ENCODE peak calls at places on chromosomes 12 and 14, in ten cellular contexts. One of them, this sample, is unnamed.

GRCh38 chr14:49598182-49598478 is 610 bp upstream of the LRR1 start:
- DNase-seq in non-pigmented ciliary epithelial cell: no peak
- DNase-seq in NCI-H1105 treated with DMSO at 0.1 percent for 48 hours: no peak
- DNase-seq in NCI-H1092 treated with DMSO at 0.1 percent for 48 hours: no peak
- DNase-seq in pons: no peak
- DNase-seq in anterior cingulate cortex: peak
- DNase-seq in AG08396: no peak
- DNase-seq in cerebellar nuclear complex: no peak
- DNase-seq in iris pigment epithelial cell: no peak
- DNase-seq in fibroblast of the conjunctiva: no peak
- DNase-seq in this sample: no peak

GRCh38 chr12:27635349-27635972 is 60.8 kb upstream of the REP15 start:
- DNase-seq in NCI-H1105 treated with DMSO at 0.1 percent for 48 hours: peak
- DNase-seq in cerebellar nuclear complex: no peak
- DNase-seq in AG08396: peak
- DNase-seq in non-pigmented ciliary epithelial cell: no peak
- DNase-seq in fibroblast of the conjunctiva: peak
- DNase-seq in iris pigment epithelial cell: peak
- DNase-seq in anterior cingulate cortex: no peak
- DNase-seq in NCI-H1092 treated with DMSO at 0.1 percent for 48 hours: peak
- DNase-seq in pons: peak
- DNase-seq in this sample: peak

GRCh38 chr14:64196668-64197411 is 97.3 kb downstream of the ESR2 start:
- DNase-seq in cerebellar nuclear complex: peak
- DNase-seq in NCI-H1092 treated with DMSO at 0.1 percent for 48 hours: peak
- DNase-seq in pons: peak
- DNase-seq in AG08396: peak
- DNase-seq in non-pigmented ciliary epithelial cell: no peak
- DNase-seq in fibroblast of the conjunctiva: no peak
- DNase-seq in anterior cingulate cortex: peak
- DNase-seq in NCI-H1105 treated with DMSO at 0.1 percent for 48 hours: peak
- DNase-seq in iris pigment epithelial cell: peak
- DNase-seq in this sample: peak

GRCh38 chr12:98532687-98533304 is 17.4 kb downstream of the TMPO start:
- DNase-seq in fibroblast of the conjunctiva: no peak
- DNase-seq in iris pigment epithelial cell: peak
- DNase-seq in pons: no peak
- DNase-seq in non-pigmented ciliary epithelial cell: peak
- DNase-seq in cerebellar nuclear complex: no peak
- DNase-seq in NCI-H1092 treated with DMSO at 0.1 percent for 48 hours: peak
- DNase-seq in AG08396: peak
- DNase-seq in NCI-H1105 treated with DMSO at 0.1 percent for 48 hours: peak
- DNase-seq in anterior cingulate cortex: no peak
- DNase-seq in this sample: peak

GRCh38 chr14:61379639-61380184 is 58.3 kb downstream of the PRKCH start:
- DNase-seq in NCI-H1105 treated with DMSO at 0.1 percent for 48 hours: no peak
- DNase-seq in fibroblast of the conjunctiva: no peak
- DNase-seq in NCI-H1092 treated with DMSO at 0.1 percent for 48 hours: no peak
- DNase-seq in non-pigmented ciliary epithelial cell: no peak
- DNase-seq in pons: no peak
- DNase-seq in AG08396: no peak
- DNase-seq in cerebellar nuclear complex: no peak
- DNase-seq in iris pigment epithelial cell: no peak
- DNase-seq in anterior cingulate cortex: no peak
- DNase-seq in this sample: no peak

GRCh38 chr12:118922405-118922804 is 58.9 kb upstream of the SRRM4 start:
- DNase-seq in pons: no peak
- DNase-seq in NCI-H1092 treated with DMSO at 0.1 percent for 48 hours: no peak
- DNase-seq in NCI-H1105 treated with DMSO at 0.1 percent for 48 hours: no peak
- DNase-seq in AG08396: no peak
- DNase-seq in fibroblast of the conjunctiva: no peak
- DNase-seq in non-pigmented ciliary epithelial cell: no peak
- DNase-seq in cerebellar nuclear complex: no peak
- DNase-seq in anterior cingulate cortex: no peak
- DNase-seq in iris pigment epithelial cell: no peak
- DNase-seq in this sample: no peak

GRCh38 chr12:21774358-21775129 is at the start of gene KCNJ8:
- DNase-seq in iris pigment epithelial cell: no peak
- DNase-seq in NCI-H1105 treated with DMSO at 0.1 percent for 48 hours: peak
- DNase-seq in AG08396: peak
- DNase-seq in anterior cingulate cortex: peak
- DNase-seq in pons: no peak
- DNase-seq in non-pigmented ciliary epithelial cell: no peak
- DNase-seq in fibroblast of the conjunctiva: no peak
- DNase-seq in cerebellar nuclear complex: no peak
- DNase-seq in NCI-H1092 treated with DMSO at 0.1 percent for 48 hours: no peak
- DNase-seq in this sample: peak

GRCh38 chr14:50734950-50735697 is 67.0 kb upstream of the SAV1 start:
- DNase-seq in anterior cingulate cortex: no peak
- DNase-seq in NCI-H1092 treated with DMSO at 0.1 percent for 48 hours: no peak
- DNase-seq in iris pigment epithelial cell: no peak
- DNase-seq in pons: no peak
- DNase-seq in NCI-H1105 treated with DMSO at 0.1 percent for 48 hours: peak
- DNase-seq in non-pigmented ciliary epithelial cell: no peak
- DNase-seq in AG08396: no peak
- DNase-seq in cerebellar nuclear complex: no peak
- DNase-seq in fibroblast of the conjunctiva: no peak
- DNase-seq in this sample: no peak

GRCh38 chr12:118302053-118302452 is 70.7 kb downstream of the TAOK3 start:
- DNase-seq in iris pigment epithelial cell: peak
- DNase-seq in fibroblast of the conjunctiva: no peak
- DNase-seq in cerebellar nuclear complex: no peak
- DNase-seq in NCI-H1105 treated with DMSO at 0.1 percent for 48 hours: no peak
- DNase-seq in AG08396: no peak
- DNase-seq in non-pigmented ciliary epithelial cell: no peak
- DNase-seq in pons: no peak
- DNase-seq in anterior cingulate cortex: no peak
- DNase-seq in NCI-H1092 treated with DMSO at 0.1 percent for 48 hours: no peak
- DNase-seq in this sample: peak

GRCh38 chr12:121795029-121795977 is 1.8 kb upstream of the RHOF start:
- DNase-seq in NCI-H1092 treated with DMSO at 0.1 percent for 48 hours: peak
- DNase-seq in pons: peak
- DNase-seq in NCI-H1105 treated with DMSO at 0.1 percent for 48 hours: peak
- DNase-seq in fibroblast of the conjunctiva: no peak
- DNase-seq in AG08396: peak
- DNase-seq in non-pigmented ciliary epithelial cell: no peak
- DNase-seq in cerebellar nuclear complex: peak
- DNase-seq in anterior cingulate cortex: peak
- DNase-seq in iris pigment epithelial cell: peak
- DNase-seq in this sample: peak

GRCh38 chr14:92729632-92730358 is 18.6 kb downstream of the LGMN start:
- DNase-seq in non-pigmented ciliary epithelial cell: peak
- DNase-seq in NCI-H1092 treated with DMSO at 0.1 percent for 48 hours: no peak
- DNase-seq in iris pigment epithelial cell: peak
- DNase-seq in cerebellar nuclear complex: no peak
- DNase-seq in pons: no peak
- DNase-seq in NCI-H1105 treated with DMSO at 0.1 percent for 48 hours: no peak
- DNase-seq in AG08396: peak
- DNase-seq in fibroblast of the conjunctiva: peak
- DNase-seq in anterior cingulate cortex: no peak
- DNase-seq in this sample: peak

GRCh38 chr12:125089083-125089482 is 23.8 kb downstream of the AACS start:
- DNase-seq in pons: no peak
- DNase-seq in fibroblast of the conjunctiva: no peak
- DNase-seq in cerebellar nuclear complex: no peak
- DNase-seq in AG08396: no peak
- DNase-seq in non-pigmented ciliary epithelial cell: no peak
- DNase-seq in iris pigment epithelial cell: no peak
- DNase-seq in anterior cingulate cortex: no peak
- DNase-seq in NCI-H1105 treated with DMSO at 0.1 percent for 48 hours: no peak
- DNase-seq in NCI-H1092 treated with DMSO at 0.1 percent for 48 hours: peak
- DNase-seq in this sample: no peak

GRCh38 chr12:130145731-130146130 is 16.5 kb upstream of the FZD10 start:
- DNase-seq in iris pigment epithelial cell: no peak
- DNase-seq in cerebellar nuclear complex: no peak
- DNase-seq in NCI-H1105 treated with DMSO at 0.1 percent for 48 hours: no peak
- DNase-seq in NCI-H1092 treated with DMSO at 0.1 percent for 48 hours: no peak
- DNase-seq in anterior cingulate cortex: no peak
- DNase-seq in fibroblast of the conjunctiva: no peak
- DNase-seq in pons: no peak
- DNase-seq in non-pigmented ciliary epithelial cell: no peak
- DNase-seq in AG08396: no peak
- DNase-seq in this sample: no peak

GRCh38 chr14:50883827-50884197 is 12.0 kb downstream of the ABHD12B start:
- DNase-seq in fibroblast of the conjunctiva: no peak
- DNase-seq in pons: no peak
- DNase-seq in NCI-H1092 treated with DMSO at 0.1 percent for 48 hours: no peak
- DNase-seq in AG08396: no peak
- DNase-seq in iris pigment epithelial cell: no peak
- DNase-seq in NCI-H1105 treated with DMSO at 0.1 percent for 48 hours: no peak
- DNase-seq in anterior cingulate cortex: no peak
- DNase-seq in non-pigmented ciliary epithelial cell: no peak
- DNase-seq in cerebellar nuclear complex: no peak
- DNase-seq in this sample: no peak

GRCh38 chr14:64654931-64655330 is 49.3 kb upstream of the PLEKHG3 start:
- DNase-seq in cerebellar nuclear complex: no peak
- DNase-seq in NCI-H1092 treated with DMSO at 0.1 percent for 48 hours: no peak
- DNase-seq in anterior cingulate cortex: no peak
- DNase-seq in NCI-H1105 treated with DMSO at 0.1 percent for 48 hours: no peak
- DNase-seq in pons: no peak
- DNase-seq in AG08396: no peak
- DNase-seq in non-pigmented ciliary epithelial cell: no peak
- DNase-seq in fibroblast of the conjunctiva: no peak
- DNase-seq in iris pigment epithelial cell: no peak
- DNase-seq in this sample: peak

GRCh38 chr14:39432619-39433451 is 602 bp upstream of the FBXO33 start:
- DNase-seq in non-pigmented ciliary epithelial cell: no peak
- DNase-seq in iris pigment epithelial cell: peak
- DNase-seq in NCI-H1092 treated with DMSO at 0.1 percent for 48 hours: peak
- DNase-seq in NCI-H1105 treated with DMSO at 0.1 percent for 48 hours: peak
- DNase-seq in pons: peak
- DNase-seq in AG08396: peak
- DNase-seq in anterior cingulate cortex: peak
- DNase-seq in cerebellar nuclear complex: peak
- DNase-seq in fibroblast of the conjunctiva: peak
- DNase-seq in this sample: peak

GRCh38 chr14:89908712-89909450 is 45.6 kb downstream of the EFCAB11 start:
- DNase-seq in NCI-H1092 treated with DMSO at 0.1 percent for 48 hours: no peak
- DNase-seq in cerebellar nuclear complex: no peak
- DNase-seq in AG08396: no peak
- DNase-seq in iris pigment epithelial cell: peak
- DNase-seq in non-pigmented ciliary epithelial cell: no peak
- DNase-seq in pons: no peak
- DNase-seq in NCI-H1105 treated with DMSO at 0.1 percent for 48 hours: no peak
- DNase-seq in fibroblast of the conjunctiva: no peak
- DNase-seq in anterior cingulate cortex: no peak
- DNase-seq in this sample: no peak

GRCh38 chr12:106138279-106138645 is 492 bp downstream of the NUAK1 start:
- DNase-seq in fibroblast of the conjunctiva: no peak
- DNase-seq in cerebellar nuclear complex: no peak
- DNase-seq in NCI-H1092 treated with DMSO at 0.1 percent for 48 hours: peak
- DNase-seq in iris pigment epithelial cell: no peak
- DNase-seq in pons: no peak
- DNase-seq in non-pigmented ciliary epithelial cell: no peak
- DNase-seq in anterior cingulate cortex: no peak
- DNase-seq in AG08396: peak
- DNase-seq in NCI-H1105 treated with DMSO at 0.1 percent for 48 hours: peak
- DNase-seq in this sample: no peak

GRCh38 chr14:92914087-92914656 is 8.8 kb upstream of the CHGA start:
- DNase-seq in fibroblast of the conjunctiva: no peak
- DNase-seq in iris pigment epithelial cell: no peak
- DNase-seq in AG08396: peak
- DNase-seq in non-pigmented ciliary epithelial cell: no peak
- DNase-seq in anterior cingulate cortex: no peak
- DNase-seq in cerebellar nuclear complex: no peak
- DNase-seq in NCI-H1092 treated with DMSO at 0.1 percent for 48 hours: no peak
- DNase-seq in pons: no peak
- DNase-seq in NCI-H1105 treated with DMSO at 0.1 percent for 48 hours: no peak
- DNase-seq in this sample: peak

GRCh38 chr12:66049538-66050282 is 80.8 kb downstream of the LLPH start:
- DNase-seq in NCI-H1105 treated with DMSO at 0.1 percent for 48 hours: no peak
- DNase-seq in anterior cingulate cortex: no peak
- DNase-seq in iris pigment epithelial cell: no peak
- DNase-seq in fibroblast of the conjunctiva: no peak
- DNase-seq in AG08396: no peak
- DNase-seq in pons: no peak
- DNase-seq in cerebellar nuclear complex: no peak
- DNase-seq in NCI-H1092 treated with DMSO at 0.1 percent for 48 hours: no peak
- DNase-seq in non-pigmented ciliary epithelial cell: no peak
- DNase-seq in this sample: peak

GRCh38 chr12:71799105-71799504 is 40.5 kb upstream of the TBC1D15 start:
- DNase-seq in iris pigment epithelial cell: peak
- DNase-seq in NCI-H1092 treated with DMSO at 0.1 percent for 48 hours: no peak
- DNase-seq in anterior cingulate cortex: no peak
- DNase-seq in NCI-H1105 treated with DMSO at 0.1 percent for 48 hours: no peak
- DNase-seq in cerebellar nuclear complex: no peak
- DNase-seq in pons: no peak
- DNase-seq in fibroblast of the conjunctiva: no peak
- DNase-seq in AG08396: peak
- DNase-seq in non-pigmented ciliary epithelial cell: no peak
- DNase-seq in this sample: no peak

GRCh38 chr14:52015411-52016030 is 26.2 kb downstream of the RTRAF start:
- DNase-seq in non-pigmented ciliary epithelial cell: no peak
- DNase-seq in iris pigment epithelial cell: peak
- DNase-seq in NCI-H1092 treated with DMSO at 0.1 percent for 48 hours: peak
- DNase-seq in cerebellar nuclear complex: no peak
- DNase-seq in AG08396: no peak
- DNase-seq in NCI-H1105 treated with DMSO at 0.1 percent for 48 hours: peak
- DNase-seq in pons: peak
- DNase-seq in fibroblast of the conjunctiva: no peak
- DNase-seq in anterior cingulate cortex: no peak
- DNase-seq in this sample: peak

GRCh38 chr12:68871899-68872298 is 61.1 kb downstream of the CPM start:
- DNase-seq in iris pigment epithelial cell: no peak
- DNase-seq in pons: no peak
- DNase-seq in NCI-H1092 treated with DMSO at 0.1 percent for 48 hours: peak
- DNase-seq in fibroblast of the conjunctiva: no peak
- DNase-seq in NCI-H1105 treated with DMSO at 0.1 percent for 48 hours: no peak
- DNase-seq in cerebellar nuclear complex: no peak
- DNase-seq in non-pigmented ciliary epithelial cell: no peak
- DNase-seq in AG08396: no peak
- DNase-seq in anterior cingulate cortex: no peak
- DNase-seq in this sample: peak

GRCh38 chr14:25237845-25238244 is 187.9 kb upstream of the STXBP6 start:
- DNase-seq in non-pigmented ciliary epithelial cell: no peak
- DNase-seq in iris pigment epithelial cell: no peak
- DNase-seq in cerebellar nuclear complex: no peak
- DNase-seq in pons: peak
- DNase-seq in AG08396: no peak
- DNase-seq in fibroblast of the conjunctiva: no peak
- DNase-seq in anterior cingulate cortex: no peak
- DNase-seq in NCI-H1105 treated with DMSO at 0.1 percent for 48 hours: no peak
- DNase-seq in NCI-H1092 treated with DMSO at 0.1 percent for 48 hours: peak
- DNase-seq in this sample: peak

GRCh38 chr14:87491816-87492215 is 501.2 kb downstream of the GALC start:
- DNase-seq in fibroblast of the conjunctiva: no peak
- DNase-seq in iris pigment epithelial cell: no peak
- DNase-seq in anterior cingulate cortex: no peak
- DNase-seq in pons: no peak
- DNase-seq in non-pigmented ciliary epithelial cell: no peak
- DNase-seq in AG08396: no peak
- DNase-seq in NCI-H1092 treated with DMSO at 0.1 percent for 48 hours: no peak
- DNase-seq in cerebellar nuclear complex: no peak
- DNase-seq in NCI-H1105 treated with DMSO at 0.1 percent for 48 hours: no peak
- DNase-seq in this sample: no peak

GRCh38 chr14:73833024-73833423 is 18.6 kb upstream of the PTGR2 start:
- DNase-seq in NCI-H1105 treated with DMSO at 0.1 percent for 48 hours: no peak
- DNase-seq in cerebellar nuclear complex: peak
- DNase-seq in fibroblast of the conjunctiva: no peak
- DNase-seq in AG08396: no peak
- DNase-seq in pons: no peak
- DNase-seq in anterior cingulate cortex: no peak
- DNase-seq in non-pigmented ciliary epithelial cell: no peak
- DNase-seq in iris pigment epithelial cell: no peak
- DNase-seq in NCI-H1092 treated with DMSO at 0.1 percent for 48 hours: no peak
- DNase-seq in this sample: no peak

GRCh38 chr14:61602733-61603077 is 92.6 kb upstream of the HIF1A start:
- DNase-seq in fibroblast of the conjunctiva: no peak
- DNase-seq in NCI-H1105 treated with DMSO at 0.1 percent for 48 hours: no peak
- DNase-seq in cerebellar nuclear complex: no peak
- DNase-seq in pons: no peak
- DNase-seq in non-pigmented ciliary epithelial cell: no peak
- DNase-seq in anterior cingulate cortex: no peak
- DNase-seq in AG08396: no peak
- DNase-seq in iris pigment epithelial cell: no peak
- DNase-seq in NCI-H1092 treated with DMSO at 0.1 percent for 48 hours: no peak
- DNase-seq in this sample: peak

GRCh38 chr12:21891763-21892217 is 49.4 kb downstream of the ABCC9 start:
- DNase-seq in anterior cingulate cortex: no peak
- DNase-seq in pons: peak
- DNase-seq in NCI-H1092 treated with DMSO at 0.1 percent for 48 hours: no peak
- DNase-seq in NCI-H1105 treated with DMSO at 0.1 percent for 48 hours: no peak
- DNase-seq in cerebellar nuclear complex: no peak
- DNase-seq in fibroblast of the conjunctiva: no peak
- DNase-seq in iris pigment epithelial cell: no peak
- DNase-seq in non-pigmented ciliary epithelial cell: no peak
- DNase-seq in AG08396: no peak
- DNase-seq in this sample: no peak